ENCODE peak calls at places on chromosomes 2 and 18, in six cellular contexts. G, M, K, A, F and V are unnamed samples.

GRCh38 chr2:127410871-127411396 is 7.3 kb upstream of the PROC start:
- DNase-seq in K (no peak), M (peak; percentile 68), F (no peak), A (no peak), G (no peak), V (no peak)

GRCh38 chr2:172434821-172435607 is 7.6 kb downstream of the ITGA6 start:
- DNase-seq in M (no peak), F (no peak), A (no peak), G (no peak), K (no peak), V (no peak)

GRCh38 chr2:74532222-74532621 is 2.5 kb downstream of the HTRA2 start:
- DNase-seq in A (no peak), F (no peak), K (no peak), G (no peak), M (no peak), V (no peak)

GRCh38 chr2:192007819-192008218 is 160.9 kb upstream of the CAVIN2 start:
- DNase-seq in G (no peak), M (no peak), A (no peak), K (no peak), F (no peak), V (no peak)

GRCh38 chr2:226130192-226130591 is 669.4 kb downstream of the IRS1 start:
- DNase-seq in A (no peak), F (peak; percentile 13), G (no peak), M (no peak), K (no peak), V (no peak)

GRCh38 chr2:60285476-60286316 is 267.8 kb downstream of the BCL11A start:
- DNase-seq in A (no peak), G (no peak), M (no peak), K (no peak), F (no peak), V (no peak)

GRCh38 chr2:75055820-75056675 is 97.6 kb downstream of the POLE4 start:
- DNase-seq in G (no peak), K (no peak), F (no peak), M (no peak), A (no peak), V (no peak)

GRCh38 chr2:208406474-208407451 is at the start of gene PTH2R:
- DNase-seq in K (peak; percentile 46), A (no peak), F (no peak), M (no peak), G (no peak), V (no peak)

GRCh38 chr18:74963820-74964446 is 245.0 kb downstream of the PTGR3 start:
- DNase-seq in K (no peak), A (peak; percentile 26), F (peak; percentile 55), M (peak; percentile 9), G (no peak), V (no peak)

GRCh38 chr2:240960309-240960962 is 38.0 kb upstream of the SNED1 start:
- DNase-seq in G (no peak), F (no peak), M (no peak), A (peak; percentile 18), K (peak; percentile 53), V (peak; percentile 46)

GRCh38 chr2:191270303-191271178 is 25.3 kb downstream of the MYO1B start:
- DNase-seq in F (no peak), M (no peak), A (no peak), K (no peak), G (no peak), V (no peak)

GRCh38 chr18:12944724-12945123 is 3.1 kb upstream of the SEH1L start:
- DNase-seq in M (no peak), G (peak; percentile 90), A (no peak), K (no peak), F (peak; percentile 9), V (no peak)

GRCh38 chr2:45167885-45168284 is 158.6 kb upstream of the SIX2 start:
- DNase-seq in K (no peak), A (no peak), M (no peak), F (no peak), G (no peak), V (no peak)

GRCh38 chr2:23588788-23589187 is 203.8 kb downstream of the KLHL29 start:
- DNase-seq in K (peak; percentile 21), M (no peak), F (no peak), A (no peak), G (no peak), V (no peak)

GRCh38 chr2:160142472-160142871 is 57.6 kb downstream of the ITGB6 start:
- DNase-seq in A (no peak), M (no peak), F (peak; percentile 6), K (no peak), G (no peak), V (no peak)

DNA sequence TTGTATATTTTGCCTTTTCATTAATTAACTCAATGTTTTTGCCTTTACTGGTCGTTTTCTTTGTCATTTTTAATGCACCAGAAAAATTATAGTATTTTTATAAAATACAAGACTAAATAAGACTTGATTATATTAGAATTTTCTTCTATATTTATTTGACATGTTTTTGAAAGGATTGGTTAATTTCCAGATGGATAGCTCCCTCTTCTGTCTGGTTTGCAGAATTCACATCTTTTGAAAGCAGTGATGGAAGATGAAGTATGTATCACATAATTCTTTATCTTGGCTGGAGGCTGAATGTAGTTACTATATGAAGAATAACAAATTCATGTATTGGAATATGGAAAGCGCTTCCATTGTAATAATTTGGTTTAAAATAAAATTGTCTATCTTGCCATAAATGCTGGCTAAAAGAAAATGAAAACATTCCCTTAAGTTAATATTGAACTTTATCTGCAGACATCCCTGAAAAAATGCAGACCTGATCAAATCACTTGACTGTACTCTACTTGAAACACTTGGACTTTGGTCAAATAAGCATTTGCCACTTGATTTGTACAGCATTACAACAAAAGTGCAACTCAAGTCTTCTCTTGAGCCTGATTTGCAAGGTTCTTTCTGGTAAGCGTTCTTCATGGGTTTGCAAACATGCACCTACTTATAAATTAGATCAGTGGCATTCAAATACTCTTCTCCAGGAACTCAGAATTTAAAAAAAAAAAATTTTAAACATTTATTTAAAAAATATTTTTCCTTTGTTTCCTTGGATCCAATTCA is 86.4 kb upstream of the EFEMP1 start:
- DNase-seq in K (no peak), F (peak; percentile 38), M (no peak), G (no peak), A (no peak), V (no peak)
- TF ChIP-seq CTCF in K (no peak), F (peak; percentile 51), M (peak; percentile 50), G (peak; percentile 57), A (no peak), V (no peak)

GRCh38 chr18:29439398-29439797 is 1262.5 kb upstream of the CDH2 start:
- DNase-seq in M (no peak), K (no peak), F (no peak), A (no peak), G (no peak), V (no peak)

GRCh38 chr18:29434650-29435049 is 1257.7 kb upstream of the CDH2 start:
- DNase-seq in A (no peak), K (no peak), M (no peak), G (no peak), F (no peak), V (no peak)

GRCh38 chr18:29436459-29436858 is 1259.5 kb upstream of the CDH2 start:
- DNase-seq in K (no peak), M (no peak), A (no peak), G (no peak), F (no peak), V (no peak)
- TF ChIP-seq CTCF in K (no peak), M (no peak), A (no peak), G (no peak), F (peak; percentile 29), V (no peak)

DNA sequence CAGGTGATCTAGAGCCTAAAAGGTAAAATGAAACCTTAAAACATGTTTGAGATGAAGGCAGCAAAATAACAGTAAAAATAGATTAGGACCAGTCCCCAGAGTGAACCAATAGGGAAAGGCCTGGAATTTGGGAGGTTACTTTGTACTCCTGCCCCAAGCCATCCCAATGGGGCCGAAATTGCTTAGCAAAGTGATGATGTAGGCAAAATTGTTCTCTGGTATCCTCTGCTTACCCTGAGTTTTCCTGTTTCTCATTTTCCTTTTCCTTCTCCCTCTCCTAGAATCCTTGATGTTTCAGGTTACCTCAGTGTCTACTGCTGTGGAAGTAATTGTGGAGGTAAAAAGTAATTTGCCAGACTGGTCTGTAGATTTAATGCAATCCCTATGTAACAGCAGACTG is 92.9 kb downstream of the TRABD2A start:
- DNase-seq in K (no peak), F (no peak), M (no peak), G (no peak), A (no peak), V (no peak)
- TF ChIP-seq CTCF in K (no peak), F (no peak), M (no peak), G (no peak), A (no peak), V (no peak)

GRCh38 chr2:33383838-33384237 is 92.6 kb upstream of the RASGRP3 start:
- DNase-seq in K (no peak), G (no peak), A (no peak), F (no peak), M (no peak), V (no peak)
- TF ChIP-seq CTCF in K (no peak), G (no peak), A (no peak), F (no peak), M (no peak), V (no peak)

DNA sequence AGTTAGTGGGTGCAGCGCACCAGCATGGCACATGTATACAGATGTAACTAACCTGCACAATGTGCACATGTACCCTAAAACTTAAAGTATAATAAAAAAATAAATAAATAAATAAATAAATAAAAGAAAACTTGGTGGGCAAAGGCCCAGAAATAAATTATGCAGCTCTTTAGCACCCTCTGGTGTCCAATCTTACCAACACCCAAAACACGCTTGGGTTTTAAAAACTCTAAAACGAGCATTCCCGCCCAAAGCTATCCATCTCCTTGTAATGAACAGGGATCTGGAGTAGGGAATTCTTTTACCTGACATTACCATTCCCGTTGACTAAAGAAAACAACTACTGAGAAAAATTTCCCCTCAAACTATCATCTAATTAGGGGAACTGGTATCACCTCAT is 2005.9 kb upstream of the CELF4 start:
- DNase-seq in F (peak; percentile 6), G (no peak), K (no peak), A (no peak), M (no peak), V (no peak)
- TF ChIP-seq CTCF in F (peak; percentile 43), G (no peak), K (no peak), A (no peak), M (no peak), V (peak; percentile 27)

GRCh38 chr2:16130541-16130880 is 190.2 kb downstream of the MYCN start:
- DNase-seq in K (no peak), M (no peak), A (no peak), G (no peak), F (no peak), V (no peak)
- TF ChIP-seq CTCF in K (no peak), M (no peak), A (no peak), G (no peak), F (no peak), V (no peak)